ENCODE peak calls at places on chromosomes 1 and 21, in eight cellular contexts. H is stimulated activated CD4-positive, alpha-beta T cell treated with anti-CD3 and anti-CD28 coated beads, TNF-alpha, amount 100 ng/mL, for 24 hours; V is K562; O is sigmoid colon; J is neural crest cell; G is HEK293T; T is suprapubic skin; N is GM06990. B is an unnamed sample.

GRCh38 chr1:86453664-86454063 is 15.1 kb upstream of the CLCA1 start:
- DNase-seq in H (no peak), V (no peak), O (no peak), J (no peak), G (no peak), T (no peak), N (no peak), B (no peak)

GRCh38 chr21:22145555-22145954 is 1147.3 kb downstream of the NCAM2 start:
- DNase-seq in H (no peak), V (no peak), O (no peak), J (no peak), G (no peak), T (no peak), N (no peak), B (no peak)

GRCh38 chr1:116909511-116910378 is at the start of gene PTGFRN:
- DNase-seq in H (no peak), V (peak), O (peak), J (peak), G (peak), T (peak), N (peak), B (peak)

GRCh38 chr1:193013005-193013404 is 46.2 kb downstream of the UCHL5 start:
- DNase-seq in H (no peak), V (no peak), O (no peak), J (no peak), G (no peak), T (no peak), N (no peak), B (no peak)

GRCh38 chr1:231107600-231108326 is 54.1 kb upstream of the TRIM67 start:
- DNase-seq in H (no peak), V (no peak), O (no peak), J (no peak), G (no peak), T (no peak), N (no peak), B (no peak)

GRCh38 chr1:19343617-19344350 is 31.7 kb downstream of the SLC66A1 start:
- DNase-seq in H (no peak), V (no peak), O (no peak), J (no peak), G (no peak), T (no peak), N (no peak), B (no peak)

GRCh38 chr21:15011967-15012366 is 52.8 kb downstream of the NRIP1 start:
- DNase-seq in H (no peak), V (no peak), O (no peak), J (no peak), G (no peak), T (no peak), N (no peak), B (no peak)

GRCh38 chr1:201348211-201348566 is 29.3 kb downstream of the TNNT2 start:
- DNase-seq in H (no peak), V (peak), O (no peak), J (peak), G (peak), T (peak), N (no peak), B (peak)

GRCh38 chr1:10606070-10606469 is 131.3 kb downstream of the PEX14 start:
- DNase-seq in H (no peak), V (no peak), O (no peak), J (no peak), G (no peak), T (no peak), N (no peak), B (no peak)

GRCh38 chr1:206851611-206852010 is 13.8 kb upstream of the IL20 start:
- DNase-seq in H (no peak), V (no peak), O (no peak), J (no peak), G (no peak), T (no peak), N (no peak), B (no peak)

GRCh38 chr1:179251675-179252074 is 22.2 kb upstream of the ABL2 start:
- DNase-seq in H (no peak), V (no peak), O (no peak), J (no peak), G (peak), T (no peak), N (no peak), B (no peak)

GRCh38 chr1:99553301-99553700 is 92.6 kb upstream of the PALMD start:
- DNase-seq in H (no peak), V (no peak), O (no peak), J (no peak), G (no peak), T (no peak), N (no peak), B (no peak)

B was measured in HCT116.